ENCODE peak calls at places on chromosome 3, in nine cellular contexts. B is GM23338; R is epithelial cell of prostate; C is astrocyte of the spinal cord; T is lower leg skin; H is NCI-H1105; K is activated T-cell treated with anti-CD3 and anti-CD28 coated beads, Interleukin-2, amount 50 U/mL, for 72 hours; O is Right ventricle myocardium superior; L is brain microvascular endothelial cell. Q is an unnamed sample.

GRCh38 chr3:112437146-112438022 is 61.9 kb downstream of the BTLA start:
- DNase-seq in B (peak), K (peak), T (no peak), L (peak), C (peak), R (peak), H (no peak), O (no peak), Q (no peak)

GRCh38 chr3:3632439-3632838 is 166.8 kb upstream of the LRRN1 start:
- DNase-seq in C (no peak), R (no peak), T (no peak), K (no peak), B (no peak), L (no peak), O (no peak), H (no peak), Q (no peak)

GRCh38 chr3:171286580-171287249 is 173.5 kb downstream of the TNIK start:
- DNase-seq in O (no peak), C (peak), K (no peak), T (no peak), B (no peak), L (no peak), H (no peak), R (peak), Q (no peak)

GRCh38 chr3:114221165-114221880 is 16.1 kb downstream of the ZNF80 start:
- DNase-seq in R (no peak), L (no peak), O (peak), C (peak), B (no peak), K (peak), T (no peak), H (no peak), Q (no peak)

GRCh38 chr3:32313723-32314473 is 75.4 kb downstream of the CMTM8 start:
- DNase-seq in K (peak), L (peak), B (no peak), R (no peak), T (no peak), C (peak), H (no peak), O (no peak), Q (no peak)

GRCh38 chr3:42129014-42129953 is 38.1 kb downstream of the TRAK1 start:
- DNase-seq in L (peak), B (peak), O (no peak), T (no peak), R (no peak), H (no peak), C (peak), K (no peak), Q (peak)

GRCh38 chr3:138284957-138285477 is 44.6 kb downstream of the NME9 start:
- DNase-seq in T (no peak), O (no peak), L (no peak), B (peak), C (no peak), R (no peak), K (no peak), H (no peak), Q (no peak)

GRCh38 chr3:100526613-100527346 is 34.4 kb downstream of the TMEM45A start:
- DNase-seq in R (no peak), L (no peak), O (no peak), T (no peak), B (no peak), K (no peak), C (no peak), H (no peak), Q (no peak)

GRCh38 chr3:4417449-4417848 is 49.6 kb downstream of the SUMF1 start:
- DNase-seq in B (no peak), L (peak), H (no peak), O (no peak), T (no peak), K (no peak), R (no peak), C (peak), Q (no peak)

GRCh38 chr3:36258381-36258780 is 121.9 kb upstream of the STAC start:
- DNase-seq in B (no peak), O (no peak), H (no peak), R (no peak), L (no peak), T (no peak), K (no peak), C (no peak), Q (no peak)

GRCh38 chr3:150721285-150722130 is 17.8 kb upstream of the ERICH6 start:
- DNase-seq in T (no peak), B (peak), O (no peak), C (peak), R (no peak), L (peak), K (peak), H (peak), Q (peak)

GRCh38 chr3:15591235-15591634 is 10.1 kb downstream of the HACL1 start:
- DNase-seq in O (no peak), B (no peak), T (no peak), H (no peak), R (no peak), K (no peak), L (no peak), C (no peak), Q (no peak)